ENCODE peak calls at places on chromosome 17, in four cellular contexts. Q is stomach, J is IMR-90, E is foreskin keratinocyte. C is an unnamed sample.
A peak's percentile ranks its signal among the peaks of the same experiment; 100 is the strongest.

GRCh38 chr17:78357687-78358537 is 2.0 kb downstream of the SOCS3 start:
- DNase-seq in Q (no peak), J (no peak), E (no peak), C (no peak)

GRCh38 chr17:27423651-27424050 is 32.6 kb upstream of the KSR1 start:
- DNase-seq in Q (no peak), J (peak; percentile 51), E (no peak), C (no peak)

GRCh38 chr17:60766778-60767190 is 89.1 kb downstream of the BCAS3 start:
- DNase-seq in Q (no peak), J (no peak), E (no peak), C (no peak)

GRCh38 chr17:50048146-50048720 is 7.7 kb upstream of the ITGA3 start:
- DNase-seq in Q (no peak), J (no peak), E (no peak), C (no peak)

GRCh38 chr17:73064084-73064938 is 28.2 kb downstream of the SLC39A11 start:
- DNase-seq in Q (peak; percentile 34), J (no peak), E (no peak), C (no peak)

GRCh38 chr17:45316271-45317112 is at the start of gene MAP3K14:
- DNase-seq in Q (peak; percentile 75), J (peak; percentile 64), E (no peak), C (no peak)

GRCh38 chr17:77863814-77864161 is 94.7 kb upstream of the TNRC6C start:
- DNase-seq in Q (no peak), J (no peak), E (no peak), C (no peak)

GRCh38 chr17:19508327-19508867 is 25.3 kb upstream of the SLC47A1 start:
- DNase-seq in Q (no peak), J (no peak), E (no peak), C (no peak)

GRCh38 chr17:31811021-31811565 is 48.0 kb downstream of the COPRS start:
- DNase-seq in Q (no peak), J (peak; percentile 41), E (no peak), C (no peak)

DNA sequence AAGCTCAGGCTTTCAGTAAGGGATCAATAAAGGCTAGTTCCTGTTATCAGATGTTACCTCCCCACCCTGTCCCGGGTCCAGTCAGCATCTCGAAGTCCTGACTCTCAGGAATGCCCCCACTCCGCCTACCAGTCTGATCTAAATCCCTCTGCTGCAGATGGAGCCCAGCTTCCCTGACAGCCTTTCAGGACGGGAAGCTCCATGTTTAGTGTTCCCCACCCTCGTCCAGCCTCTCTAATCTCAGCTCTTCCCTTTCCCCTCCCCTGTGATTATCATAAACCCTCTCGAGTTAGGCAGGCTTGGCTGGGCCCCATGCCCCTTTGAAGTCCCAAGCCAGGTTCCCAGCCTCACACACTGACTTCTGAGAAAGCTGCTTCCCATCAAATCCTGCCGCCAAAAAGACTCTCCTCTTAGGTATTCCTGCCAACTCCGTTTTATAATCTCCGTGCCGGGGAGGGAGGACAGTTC is 16.6 kb upstream of the ETV4 start:
- DNase-seq in Q (no peak), J (no peak), E (no peak), C (no peak)
- H3K4me1 ChIP-seq in Q (no peaks in the 10 kb centered on the region), J (no peaks in the 10 kb centered on the region), E (peaks cover 16% of the 10 kb centered on the region), C (no peaks in the 10 kb centered on the region)

GRCh38 chr17:76684756-76685155 is 26.0 kb downstream of the MXRA7 start:
- DNase-seq in Q (no peak), J (no peak), E (no peak), C (no peak)

GRCh38 chr17:76682306-76682705 is 28.5 kb downstream of the MXRA7 start:
- DNase-seq in Q (no peak), J (no peak), E (no peak), C (no peak)

GRCh38 chr17:76681222-76682137 is 29.3 kb downstream of the MXRA7 start:
- DNase-seq in Q (peak; percentile 80), J (peak; percentile 63), E (peak; percentile 45), C (no peak)

GRCh38 chr17:76683921-76684745 is 26.6 kb downstream of the MXRA7 start:
- DNase-seq in Q (no peak), J (no peak), E (no peak), C (no peak)

DNA sequence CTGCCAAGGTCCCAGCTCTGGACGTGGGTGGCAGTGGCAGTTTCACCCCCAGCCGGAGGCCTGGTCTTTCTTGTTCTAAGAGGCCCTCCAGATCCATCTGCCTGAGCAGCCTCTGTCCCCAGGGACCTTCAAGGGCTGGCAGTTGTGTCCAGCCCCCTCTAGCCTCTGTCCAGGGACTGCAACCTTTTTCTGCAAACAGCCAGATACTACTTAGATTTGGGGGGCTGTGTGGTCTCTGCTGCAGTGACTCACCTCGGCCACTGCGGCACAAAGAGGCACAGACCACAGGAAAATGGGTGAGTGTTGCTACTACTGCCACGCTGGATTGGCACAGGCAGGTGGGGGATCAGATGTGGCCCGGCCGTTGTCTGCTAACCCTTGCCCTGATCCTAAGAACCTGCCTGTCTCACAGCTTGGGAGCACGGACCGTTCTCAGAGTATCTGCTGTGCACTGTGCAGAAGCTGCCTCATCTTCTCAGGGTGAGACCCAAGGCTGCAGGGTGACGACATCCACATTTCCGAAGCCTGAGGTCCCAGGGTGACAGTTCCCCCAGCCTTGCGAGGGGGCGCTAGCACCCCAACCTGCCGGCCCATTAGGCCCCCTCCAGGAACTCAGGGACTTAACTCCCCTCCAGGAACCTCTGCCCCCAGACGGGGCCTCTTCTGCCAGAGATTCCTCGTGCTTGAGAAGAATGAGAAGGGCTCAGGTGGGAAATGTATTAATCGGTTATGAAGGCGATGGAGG is 27.6 kb downstream of the MXRA7 start:
- DNase-seq in Q (no peak), J (no peak), E (no peak), C (no peak)
- TF ChIP-seq CTCF in Q (no peak), J (peak; percentile 26), E (no peak), C (no peak)

GRCh38 chr17:21680366-21680765 is 12.0 kb upstream of the KCNJ18 start:
- DNase-seq in Q (no peak), J (no peak), E (no peak), C (no peak)

GRCh38 chr17:21677126-21677910 is 15.0 kb upstream of the KCNJ18 start:
- DNase-seq in Q (no peak), J (no peak), E (no peak), C (no peak)

GRCh38 chr17:21678451-21679081 is 13.8 kb upstream of the KCNJ18 start:
- DNase-seq in Q (no peak), J (no peak), E (no peak), C (no peak)

GRCh38 chr17:21677911-21678310 is 14.4 kb upstream of the KCNJ18 start:
- DNase-seq in Q (no peak), J (no peak), E (no peak), C (no peak)

GRCh38 chr17:21679256-21680146 is 12.8 kb upstream of the KCNJ18 start:
- DNase-seq in Q (no peak), J (no peak), E (no peak), C (no peak)
- H3K4me1 ChIP-seq in Q (no peaks in the 10 kb centered on the region), J (no peaks in the 10 kb centered on the region), E (no peaks in the 10 kb centered on the region), C (no peaks in the 10 kb centered on the region)

DNA sequence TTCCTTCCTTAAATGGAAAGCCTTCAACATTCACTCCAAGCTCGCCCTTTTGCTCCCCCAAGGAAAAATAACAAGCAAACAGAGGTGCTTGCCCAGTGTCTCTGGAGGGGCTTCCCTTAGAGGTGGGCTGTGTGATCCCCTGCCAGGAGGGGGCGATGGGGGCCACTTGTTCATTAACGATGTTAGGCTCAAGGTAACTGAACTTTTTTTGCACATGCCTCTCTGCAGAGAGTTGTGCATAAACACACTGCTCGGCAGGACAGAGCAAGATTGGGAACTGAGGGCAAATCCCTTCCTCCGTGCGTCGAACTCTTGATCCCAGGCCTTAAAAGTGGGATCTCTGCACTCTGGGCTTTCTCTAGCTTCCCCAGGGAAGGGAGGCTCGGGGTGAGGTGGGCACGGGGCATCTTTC is 15.5 kb upstream of the NAGLU start:
- DNase-seq in Q (no peak), J (no peak), E (no peak), C (no peak)
- TF ChIP-seq CTCF in Q (no peak), J (peak; percentile 20), E (peak; percentile 46), C (no peak)

C was measured in esophagus squamous epithelium.